ENCODE peak calls at places on chromosomes 6 and 20, in ten cellular contexts. L is hippocampal formation; E is amygdala; M is effector CD4-positive, alpha-beta T cell; Y is ovary; X is left cardiac atrium; J is A172; A is T-helper 2 cell; U is dorsolateral prefrontal cortex; N is stimulated activated CD8-positive, alpha-beta memory T cell treated with anti-CD3 and anti-CD28 coated beads, Interleukin-15, amount 100 ng/mL, for 24 hours. H is an unnamed sample.

GRCh38 chr20:5041433-5041832 is 40.1 kb upstream of the SLC23A2 start:
- DNase-seq in L (no peak), E (no peak), M (no peak), Y (no peak), X (no peak), J (peak; percentile 17), A (no peak), U (no peak), N (no peak), H (no peak)

GRCh38 chr6:6883011-6883410 is 224.8 kb upstream of the RREB1 start:
- DNase-seq in L (no peak), E (no peak), M (no peak), Y (no peak), X (no peak), J (no peak), A (no peak), U (no peak), N (no peak), H (no peak)

GRCh38 chr6:83113258-83113657 is 45.8 kb downstream of the DOP1A start:
- DNase-seq in L (no peak), E (no peak), M (no peak), Y (no peak), X (no peak), J (no peak), A (no peak), U (no peak), N (no peak), H (no peak)

GRCh38 chr20:63178445-63178818 is 37.5 kb downstream of the YTHDF1 start:
- DNase-seq in L (no peak), E (no peak), M (no peak), Y (no peak), X (no peak), J (no peak), A (no peak), U (no peak), N (no peak), H (no peak)

GRCh38 chr6:79134699-79135474 is 56.8 kb upstream of the PHIP start:
- DNase-seq in L (no peak), E (no peak), M (no peak), Y (no peak), X (no peak), J (no peak), A (no peak), U (no peak), N (no peak), H (no peak)

GRCh38 chr6:168619560-168620314 is 178.8 kb downstream of the SMOC2 start:
- DNase-seq in L (no peak), E (no peak), M (no peak), Y (no peak), X (no peak), J (no peak), A (no peak), U (no peak), N (no peak), H (no peak)

GRCh38 chr6:11381801-11382513 is 149.5 kb upstream of the NEDD9 start:
- DNase-seq in L (no peak), E (no peak), M (peak; percentile 60), Y (no peak), X (no peak), J (no peak), A (peak; percentile 39), U (no peak), N (peak; percentile 27), H (peak; percentile 64)

GRCh38 chr6:10478187-10479040 is 42.7 kb upstream of the GCNT2 start:
- DNase-seq in L (no peak), E (no peak), M (no peak), Y (no peak), X (no peak), J (peak; percentile 64), A (no peak), U (no peak), N (no peak), H (no peak)

GRCh38 chr20:41133709-41134361 is 3.5 kb upstream of the PLCG1 start:
- DNase-seq in L (no peak), E (no peak), M (peak; percentile 56), Y (no peak), X (no peak), J (no peak), A (no peak), U (peak; percentile 64), N (no peak), H (no peak)

GRCh38 chr6:81767163-81768000 is 14.9 kb upstream of the TENT5A start:
- DNase-seq in L (no peak), E (no peak), M (no peak), Y (no peak), X (no peak), J (peak; percentile 59), A (no peak), U (no peak), N (no peak), H (peak; percentile 44)

GRCh38 chr6:137260205-137260604 is 41.0 kb upstream of the IFNGR1 start:
- DNase-seq in L (no peak), E (no peak), M (no peak), Y (no peak), X (no peak), J (no peak), A (no peak), U (no peak), N (no peak), H (no peak)

GRCh38 chr6:42197574-42198362 is 3.0 kb upstream of the GUCA1B start:
- DNase-seq in L (no peak), E (no peak), M (no peak), Y (no peak), X (no peak), J (peak; percentile 80), A (no peak), U (no peak), N (no peak), H (no peak)

GRCh38 chr6:446418-447366 is 55.1 kb downstream of the IRF4 start:
- DNase-seq in L (no peak), E (no peak), M (peak; percentile 67), Y (no peak), X (no peak), J (no peak), A (peak; percentile 90), U (no peak), N (peak; percentile 69), H (no peak)

GRCh38 chr6:119608994-119609393 is 259.4 kb upstream of the MAN1A1 start:
- DNase-seq in L (no peak), E (no peak), M (no peak), Y (no peak), X (no peak), J (no peak), A (no peak), U (no peak), N (no peak), H (no peak)

GRCh38 chr20:34546751-34547181 is 11.8 kb upstream of the MAP1LC3A start:
- DNase-seq in L (no peak), E (no peak), M (no peak), Y (no peak), X (no peak), J (no peak), A (no peak), U (no peak), N (no peak), H (no peak)

GRCh38 chr20:52923123-52923543 is 49.0 kb upstream of the TSHZ2 start:
- DNase-seq in L (no peak), E (no peak), M (no peak), Y (no peak), X (no peak), J (peak; percentile 96), A (no peak), U (no peak), N (no peak), H (no peak)

GRCh38 chr6:82237013-82237412 is 10.5 kb downstream of the IBTK start:
- DNase-seq in L (no peak), E (no peak), M (no peak), Y (no peak), X (no peak), J (no peak), A (no peak), U (no peak), N (no peak), H (no peak)

GRCh38 chr6:150767161-150767560 is 98.3 kb upstream of the MTHFD1L start:
- DNase-seq in L (no peak), E (no peak), M (no peak), Y (no peak), X (no peak), J (no peak), A (no peak), U (no peak), N (no peak), H (no peak)

GRCh38 chr6:33700391-33701050 is 11.0 kb downstream of the UQCC2 start:
- DNase-seq in L (peak; percentile 21), E (no peak), M (peak; percentile 63), Y (peak; percentile 62), X (peak; percentile 68), J (peak; percentile 74), A (peak; percentile 55), U (no peak), N (no peak), H (peak; percentile 79)

GRCh38 chr6:5898563-5898962 is 108.2 kb downstream of the NRN1 start:
- DNase-seq in L (no peak), E (no peak), M (no peak), Y (no peak), X (no peak), J (no peak), A (no peak), U (no peak), N (no peak), H (no peak)

GRCh38 chr20:33915726-33916331 is 77.9 kb upstream of the RALY start:
- DNase-seq in L (no peak), E (no peak), M (peak; percentile 46), Y (peak; percentile 21), X (peak; percentile 36), J (peak; percentile 70), A (peak; percentile 41), U (no peak), N (peak; percentile 33), H (peak; percentile 66)

H was measured in lower lobe of right lung.